ENCODE peak calls at places on chromosomes 4 and X, in nine cellular contexts. Z, C, V, D, R, M, U, E and I are unnamed samples. For H3K9me3, the result is how much of the 10 kb centered on the place peaks cover.

GRCh38 chrX:295136-295535 is 14.0 kb downstream of the PLCXD1 start:
- DNase-seq in Z (no peak), C (no peak), V (no peak), D (peak), R (no peak), M (no peak), U (no peak), E (no peak), I (no peak)

GRCh38 chr4:120821986-120822385 is 100.5 kb downstream of the PRDM5 start:
- DNase-seq in Z (no peak), C (no peak), V (no peak), D (peak), R (no peak), M (no peak), U (no peak), E (no peak), I (no peak)

GRCh38 chrX:13371191-13371590 is 51.3 kb upstream of the ATXN3L start:
- DNase-seq in Z (no peak), C (no peak), V (no peak), D (no peak), R (no peak), M (no peak), U (no peak), E (no peak), I (no peak)

GRCh38 chr4:175536852-175537453 is 275.1 kb downstream of the GPM6A start:
- DNase-seq in Z (peak), C (peak), V (no peak), D (no peak), R (no peak), M (no peak), U (no peak), E (peak), I (no peak)

GRCh38 chr4:124179521-124180186 is 532.9 kb downstream of the ANKRD50 start:
- DNase-seq in Z (no peak), C (no peak), V (no peak), D (no peak), R (no peak), M (no peak), U (no peak), E (no peak), I (no peak)

GRCh38 chr4:136651932-136652331 is 880.4 kb downstream of the PCDH18 start:
- DNase-seq in Z (no peak), C (peak), V (no peak), D (no peak), R (no peak), M (no peak), U (no peak), E (no peak), I (no peak)

GRCh38 chr4:174520655-174521054 is 1.6 kb downstream of the HPGD start:
- DNase-seq in Z (no peak), C (no peak), V (no peak), D (no peak), R (no peak), M (no peak), U (no peak), E (no peak), I (no peak)

GRCh38 chr4:42610941-42611340 is 46.0 kb downstream of the ATP8A1 start:
- DNase-seq in Z (no peak), C (no peak), V (no peak), D (no peak), R (no peak), M (no peak), U (no peak), E (no peak), I (no peak)

GRCh38 chr4:104979083-104979760 is 167.5 kb upstream of the TET2 start:
- DNase-seq in Z (no peak), C (no peak), V (no peak), D (no peak), R (no peak), M (no peak), U (no peak), E (no peak), I (no peak)

GRCh38 chrX:109600114-109600710 is 24.8 kb downstream of the KCNE5 start:
- DNase-seq in Z (no peak), C (peak), V (no peak), D (peak), R (peak), M (no peak), U (no peak), E (peak), I (peak)

GRCh38 chr4:56218230-56218895 is 168.9 kb downstream of the AASDH start:
- DNase-seq in Z (no peak), C (no peak), V (no peak), D (no peak), R (no peak), M (no peak), U (no peak), E (no peak), I (no peak)

GRCh38 chr4:175238827-175239517 is 320.8 kb downstream of the ADAM29 start:
- DNase-seq in Z (no peak), C (no peak), V (no peak), D (no peak), R (no peak), M (no peak), U (no peak), E (no peak), I (no peak)

GRCh38 chr4:132669786-132670185 is 479.3 kb upstream of the PCDH10 start:
- DNase-seq in Z (no peak), C (no peak), V (no peak), D (no peak), R (no peak), M (no peak), U (no peak), E (no peak), I (no peak)

GRCh38 chr4:97500423-97500822 is 642.9 kb downstream of the STPG2 start:
- DNase-seq in Z (no peak), C (no peak), V (no peak), D (no peak), R (no peak), M (no peak), U (no peak), E (no peak), I (no peak)

GRCh38 chr4:185080545-185080944 is 62.3 kb downstream of the HELT start:
- DNase-seq in Z (no peak), C (no peak), V (no peak), D (no peak), R (no peak), M (no peak), U (no peak), E (no peak), I (no peak)

GRCh38 chr4:140343303-140343702 is 30.1 kb upstream of the SCOC start:
- DNase-seq in Z (no peak), C (peak), V (peak), D (peak), R (peak), M (no peak), U (no peak), E (no peak), I (no peak)

GRCh38 chr4:90419124-90419711 is 292.0 kb downstream of the CCSER1 start:
- DNase-seq in Z (peak), C (peak), V (no peak), D (no peak), R (no peak), M (no peak), U (no peak), E (peak), I (no peak)

GRCh38 chr4:102537280-102537679 is 36.1 kb downstream of the NFKB1 start:
- DNase-seq in Z (no peak), C (peak), V (no peak), D (no peak), R (no peak), M (no peak), U (no peak), E (no peak), I (no peak)

GRCh38 chr4:15395342-15395741 is 32.5 kb upstream of the C1QTNF7 start:
- DNase-seq in Z (no peak), C (no peak), V (no peak), D (no peak), R (no peak), M (no peak), U (no peak), E (no peak), I (no peak)

GRCh38 chr4:26009502-26009901 is 95.5 kb downstream of the SMIM20 start:
- DNase-seq in Z (no peak), C (no peak), V (no peak), D (no peak), R (no peak), M (no peak), U (no peak), E (no peak), I (no peak)

GRCh38 chr4:18033111-18034085 is 11.8 kb upstream of the LCORL start:
- DNase-seq in Z (no peak), C (peak), V (no peak), D (no peak), R (no peak), M (no peak), U (no peak), E (no peak), I (no peak)

GRCh38 chrX:120262781-120263719 is 12.4 kb downstream of the ZBTB33 start:
- DNase-seq in Z (peak), C (no peak), V (no peak), D (no peak), R (no peak), M (no peak), U (no peak), E (no peak), I (no peak)

GRCh38 chr4:66193487-66193886 is 523.2 kb upstream of the EPHA5 start:
- DNase-seq in Z (no peak), C (no peak), V (no peak), D (no peak), R (no peak), M (no peak), U (no peak), E (no peak), I (no peak)

DNA sequence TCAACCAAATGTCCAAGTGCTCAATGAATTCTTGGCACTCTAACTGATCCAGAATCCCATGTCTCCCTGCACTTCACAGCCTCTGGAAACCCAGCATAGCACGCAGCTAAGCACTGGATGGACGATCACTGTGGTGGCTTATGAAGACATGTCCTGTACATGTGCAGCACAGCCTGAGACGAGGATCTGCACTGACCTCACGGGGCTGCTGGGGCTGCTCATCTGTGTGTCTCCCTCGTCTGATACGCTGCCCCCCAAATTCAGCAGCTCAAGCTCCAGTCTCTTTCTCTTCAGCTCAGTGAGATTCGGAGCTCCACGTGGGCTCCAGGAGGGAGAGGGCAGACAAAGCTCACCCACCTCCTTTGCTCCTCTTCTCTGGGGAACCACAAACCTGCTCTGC is 126.9 kb downstream of the CPZ start:
- DNase-seq in Z (no peak), C (no peak), V (no peak), D (peak), R (no peak), M (no peak), U (no peak), E (no peak), I (peak)
- H3K9me3 ChIP-seq in Z (under half), C (under half), V (under half), D (under half), R (under half), M (under half), U (under half), E (under half), I (under half)

DNA sequence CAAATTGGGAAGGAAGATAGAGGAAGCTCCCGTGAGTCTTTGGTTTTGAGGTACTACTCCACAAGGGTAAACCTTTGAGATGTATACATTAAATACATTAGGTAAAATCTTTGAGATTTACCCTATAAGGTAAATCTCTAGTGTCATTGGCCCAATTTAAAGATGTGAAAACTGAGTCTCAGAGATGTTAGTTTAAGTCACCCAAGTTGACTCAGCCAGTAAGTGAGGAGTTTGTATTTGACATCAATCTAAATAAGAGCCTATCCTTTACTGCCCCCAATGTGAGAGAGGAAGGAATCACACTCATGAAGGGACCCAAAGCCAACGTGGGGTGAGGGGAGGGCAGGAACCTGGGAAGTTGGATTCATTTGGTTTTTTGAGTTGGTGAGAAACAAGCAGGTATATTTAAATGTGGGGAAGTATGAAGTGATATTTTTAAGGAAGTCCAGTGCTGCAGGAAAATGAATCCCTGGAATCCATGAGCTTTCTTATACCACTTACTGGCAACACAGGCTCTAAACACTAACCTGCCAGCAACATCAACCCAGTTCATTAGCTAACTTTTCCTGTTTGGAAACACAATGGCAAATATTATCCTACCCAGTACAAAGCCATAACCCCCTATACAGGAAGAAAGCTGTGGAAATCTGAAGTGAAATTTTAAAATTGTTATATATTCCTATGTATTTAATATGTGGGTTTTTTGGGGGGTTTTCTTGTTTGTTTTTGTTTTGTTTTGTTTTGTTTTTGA is 55.3 kb downstream of the PALLD start:
- DNase-seq in Z (no peak), C (no peak), V (no peak), D (no peak), R (no peak), M (no peak), U (no peak), E (peak), I (no peak)
- TF ChIP-seq CTCF in Z (no peak), C (no peak), V (no peak), D (no peak), R (peak), M (no peak), U (peak), E (peak), I (no peak)

GRCh38 chrX:140507223-140507981 is 2.5 kb upstream of the SOX3 start:
- DNase-seq in Z (no peak), C (no peak), V (no peak), D (no peak), R (no peak), M (no peak), U (no peak), E (peak), I (no peak)
- H3K9me3 ChIP-seq in Z (under half), C (under half), V (under half), D (under half), R (under half), M (under half), U (under half), E (under half), I (under half)

DNA sequence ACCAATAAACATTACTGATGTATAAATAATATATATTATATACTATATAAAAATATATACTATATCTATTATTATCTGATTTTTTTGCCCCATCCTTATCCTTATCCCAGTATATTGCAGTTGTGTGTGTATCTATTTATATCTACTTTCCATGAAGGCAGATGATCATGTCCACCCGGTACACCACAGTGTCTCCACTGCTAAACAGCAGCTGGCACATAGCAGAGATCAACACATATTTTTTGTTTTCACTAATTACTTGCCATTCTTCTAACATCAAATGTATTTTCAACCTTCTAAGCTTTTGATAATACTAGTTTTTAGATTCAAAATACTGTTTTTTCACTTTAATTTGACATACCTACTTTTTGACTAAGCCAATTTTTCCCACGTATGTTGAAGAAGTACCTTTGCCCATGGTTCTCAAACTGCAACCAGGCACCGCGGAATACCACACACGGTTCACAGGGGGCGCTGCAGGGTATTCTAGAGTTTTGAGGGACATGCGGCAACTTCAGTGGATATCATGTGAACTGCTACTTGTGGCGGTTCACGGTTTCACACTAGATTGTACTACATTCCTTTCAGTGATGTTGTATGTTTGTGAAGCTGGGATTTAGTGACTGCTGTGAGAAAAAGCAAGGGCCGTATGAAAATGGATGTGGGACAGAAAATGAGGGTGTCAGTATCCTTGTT is 182.5 kb upstream of the NPY2R start:
- DNase-seq in Z (no peak), C (peak), V (peak), D (peak), R (peak), M (no peak), U (no peak), E (peak), I (no peak)
- TF ChIP-seq CTCF in Z (peak), C (peak), V (peak), D (no peak), R (peak), M (no peak), U (peak), E (peak), I (peak)

GRCh38 chrX:116031331-116031730 is 139.2 kb upstream of the AGTR2 start:
- DNase-seq in Z (no peak), C (no peak), V (no peak), D (no peak), R (no peak), M (no peak), U (no peak), E (no peak), I (no peak)
- H3K9me3 ChIP-seq in Z (under half), C (under half), V (under half), D (under half), R (under half), M (under half), U (under half), E (under half), I (under half)